ENCODE peak calls at places on chromosomes 16 and 17, in four cellular contexts. One of them, this sample, is unnamed.

GRCh38 chr16:3065069-3065741 is at the start of gene IL32:
- DNase-seq in K562: peak
- DNase-seq in GM12878: no peak
- DNase-seq in HepG2: peak
- DNase-seq in this sample: no peak

GRCh38 chr17:28227278-28228108 is 91.5 kb upstream of the TMEM97 start:
- DNase-seq in HepG2: no peak
- DNase-seq in K562: no peak
- DNase-seq in GM12878: no peak
- DNase-seq in this sample: peak

GRCh38 chr17:40552806-40553693 is 12.2 kb downstream of the CCR7 start:
- DNase-seq in K562: no peak
- DNase-seq in HepG2: no peak
- DNase-seq in GM12878: no peak
- DNase-seq in this sample: peak

GRCh38 chr16:523097-523741 is 4.3 kb upstream of the CAPN15 start:
- DNase-seq in HepG2: no peak
- DNase-seq in K562: no peak
- DNase-seq in GM12878: no peak
- DNase-seq in this sample: no peak

GRCh38 chr17:74176546-74177001 is 26.9 kb upstream of the RPL38 start:
- DNase-seq in HepG2: peak
- DNase-seq in K562: peak
- DNase-seq in GM12878: no peak
- DNase-seq in this sample: peak

GRCh38 chr16:81567987-81568748 is 123.6 kb downstream of the CMIP start:
- DNase-seq in K562: no peak
- DNase-seq in GM12878: no peak
- DNase-seq in HepG2: peak
- DNase-seq in this sample: no peak

GRCh38 chr16:49011807-49012345 is 269.8 kb downstream of the CBLN1 start:
- DNase-seq in HepG2: no peak
- DNase-seq in GM12878: no peak
- DNase-seq in K562: no peak
- DNase-seq in this sample: no peak

GRCh38 chr16:84518804-84519341 is 14.4 kb upstream of the MEAK7 start:
- DNase-seq in HepG2: no peak
- DNase-seq in K562: no peak
- DNase-seq in GM12878: no peak
- DNase-seq in this sample: no peak

GRCh38 chr16:58360041-58360634 is 32.1 kb upstream of the GINS3 start:
- DNase-seq in HepG2: no peak
- DNase-seq in K562: no peak
- DNase-seq in GM12878: no peak
- DNase-seq in this sample: no peak

GRCh38 chr16:49649013-49649785 is 206.7 kb downstream of the ZNF423 start:
- DNase-seq in K562: no peak
- DNase-seq in GM12878: no peak
- DNase-seq in HepG2: peak
- DNase-seq in this sample: no peak

GRCh38 chr17:58531661-58532554 is 17.5 kb upstream of the MTMR4 start:
- DNase-seq in HepG2: no peak
- DNase-seq in K562: peak
- DNase-seq in GM12878: no peak
- DNase-seq in this sample: peak

GRCh38 chr17:29570521-29570920 is 2.0 kb downstream of the TP53I13 start:
- DNase-seq in K562: no peak
- DNase-seq in HepG2: no peak
- DNase-seq in GM12878: no peak
- DNase-seq in this sample: no peak

GRCh38 chr16:46759309-46759708 is 11.2 kb upstream of the MYLK3 start:
- DNase-seq in HepG2: no peak
- DNase-seq in GM12878: no peak
- DNase-seq in K562: no peak
- DNase-seq in this sample: no peak

GRCh38 chr17:15655162-15655561 is 28.9 kb downstream of the TRIM16 start:
- DNase-seq in HepG2: no peak
- DNase-seq in K562: no peak
- DNase-seq in GM12878: no peak
- DNase-seq in this sample: no peak

GRCh38 chr16:20904507-20905079 is 4.0 kb downstream of the LYRM1 start:
- DNase-seq in GM12878: peak
- DNase-seq in HepG2: peak
- DNase-seq in K562: no peak
- DNase-seq in this sample: no peak

GRCh38 chr16:27703545-27703944 is 153.6 kb downstream of the KATNIP start:
- DNase-seq in K562: no peak
- DNase-seq in HepG2: no peak
- DNase-seq in GM12878: no peak
- DNase-seq in this sample: no peak

GRCh38 chr16:47477680-47478079 is 16.5 kb downstream of the PHKB start:
- DNase-seq in HepG2: no peak
- DNase-seq in K562: no peak
- DNase-seq in GM12878: no peak
- DNase-seq in this sample: no peak

GRCh38 chr16:4613636-4614570 is 785 bp downstream of the UBALD1 start:
- DNase-seq in K562: peak
- DNase-seq in HepG2: peak
- DNase-seq in GM12878: no peak
- DNase-seq in this sample: peak
- TF ChIP-seq NR2C2 in K562: no peak
- TF ChIP-seq NR2C2 in HepG2: no peak
- TF ChIP-seq NR2C2 in GM12878: no peak
- TF ChIP-seq NR2C2 in this sample: no peak

DNA sequence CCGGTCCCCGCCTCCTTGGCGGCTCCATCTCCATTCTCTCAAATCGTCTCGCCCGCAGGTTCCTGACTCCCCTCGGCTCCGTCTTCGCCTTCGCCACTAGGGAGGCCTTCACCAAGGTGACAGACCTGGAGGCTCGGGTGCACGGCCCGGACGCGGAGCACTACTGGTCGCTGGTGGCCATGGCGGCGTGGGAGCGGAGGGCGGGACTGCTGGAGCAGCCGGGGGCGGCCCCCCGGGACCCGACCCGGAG is 862 bp downstream of the GLTPD2 start:
- DNase-seq in GM12878: no peak
- DNase-seq in HepG2: no peak
- DNase-seq in K562: no peak
- DNase-seq in this sample: no peak
- TF ChIP-seq SP1 in GM12878: no peak
- TF ChIP-seq SP1 in HepG2: no peak
- TF ChIP-seq SP1 in K562: no peak
- TF ChIP-seq SP1 in this sample: no peak

GRCh38 chr17:2703181-2703580 is 8.4 kb downstream of the CLUH start:
- DNase-seq in K562: no peak
- DNase-seq in GM12878: no peak
- DNase-seq in HepG2: no peak
- DNase-seq in this sample: peak
- TF ChIP-seq NR2C2 in K562: no peak
- TF ChIP-seq NR2C2 in GM12878: no peak
- TF ChIP-seq NR2C2 in HepG2: no peak
- TF ChIP-seq NR2C2 in this sample: no peak

GRCh38 chr17:35913611-35914010 is 17.0 kb downstream of the RDM1 start:
- DNase-seq in HepG2: no peak
- DNase-seq in K562: no peak
- DNase-seq in GM12878: no peak
- DNase-seq in this sample: no peak

GRCh38 chr17:35912942-35913341 is 17.6 kb downstream of the RDM1 start:
- DNase-seq in K562: no peak
- DNase-seq in GM12878: no peak
- DNase-seq in HepG2: no peak
- DNase-seq in this sample: no peak

GRCh38 chr17:35915153-35915969 is 15.2 kb downstream of the RDM1 start:
- DNase-seq in HepG2: no peak
- DNase-seq in K562: no peak
- DNase-seq in GM12878: no peak
- DNase-seq in this sample: no peak

GRCh38 chr17:35912339-35912912 is 18.1 kb downstream of the RDM1 start:
- DNase-seq in K562: peak
- DNase-seq in HepG2: no peak
- DNase-seq in GM12878: no peak
- DNase-seq in this sample: no peak

DNA sequence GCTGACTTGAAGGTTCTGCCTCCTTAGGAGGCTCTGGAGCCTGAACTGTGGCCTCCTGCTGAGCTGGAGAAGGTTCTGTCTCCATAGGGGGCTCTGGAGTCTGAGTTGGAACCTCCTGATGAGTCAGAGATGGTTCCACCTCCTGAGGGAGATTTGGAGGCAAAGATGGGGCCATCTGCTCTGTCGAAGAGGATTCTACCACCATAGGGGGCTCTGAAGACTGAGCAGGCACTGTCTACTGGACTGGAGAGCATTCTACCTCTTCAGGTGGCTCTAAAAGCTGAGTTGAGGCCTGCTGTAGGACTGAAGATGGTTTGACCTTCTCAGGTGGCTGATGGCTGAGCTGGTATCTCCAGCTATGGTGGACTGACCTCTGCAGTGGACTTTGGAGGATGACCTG is 16.2 kb downstream of the RDM1 start:
- DNase-seq in K562: no peak
- DNase-seq in HepG2: no peak
- DNase-seq in GM12878: no peak
- DNase-seq in this sample: no peak
- TF ChIP-seq SP1 in K562: no peak
- TF ChIP-seq SP1 in HepG2: no peak
- TF ChIP-seq SP1 in GM12878: no peak
- TF ChIP-seq SP1 in this sample: no peak

DNA sequence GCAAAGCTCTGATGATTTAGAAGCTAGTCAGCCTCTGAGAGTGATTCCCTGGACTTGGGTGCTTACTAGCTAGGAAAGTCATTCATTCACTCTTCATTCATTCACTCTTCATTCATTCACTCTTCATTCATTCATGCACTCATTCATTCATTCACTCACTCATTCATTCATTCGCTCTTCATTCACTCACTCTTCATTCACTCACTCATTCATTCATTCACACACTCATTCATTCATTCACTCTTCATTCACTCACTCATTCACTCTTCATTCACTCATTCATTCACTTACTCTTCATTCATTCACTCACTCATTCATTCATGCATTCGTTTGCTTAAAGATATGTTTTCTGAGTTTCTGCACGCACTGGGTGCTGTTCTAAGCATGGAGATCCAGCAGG is 292.7 kb upstream of the TNRC6C start:
- DNase-seq in HepG2: no peak
- DNase-seq in GM12878: no peak
- DNase-seq in K562: no peak
- DNase-seq in this sample: no peak
- TF ChIP-seq NR2C2 in HepG2: no peak
- TF ChIP-seq NR2C2 in GM12878: no peak
- TF ChIP-seq NR2C2 in K562: no peak
- TF ChIP-seq NR2C2 in this sample: no peak

GRCh38 chr16:24141466-24141865 is 114.7 kb upstream of the CACNG3 start:
- DNase-seq in K562: no peak
- DNase-seq in GM12878: no peak
- DNase-seq in HepG2: no peak
- DNase-seq in this sample: no peak

GRCh38 chr16:24141917-24142316 is 114.2 kb upstream of the CACNG3 start:
- DNase-seq in HepG2: no peak
- DNase-seq in GM12878: no peak
- DNase-seq in K562: no peak
- DNase-seq in this sample: no peak

GRCh38 chr16:24138024-24138423 is 118.1 kb upstream of the CACNG3 start:
- DNase-seq in K562: no peak
- DNase-seq in HepG2: no peak
- DNase-seq in GM12878: no peak
- DNase-seq in this sample: peak

GRCh38 chr16:24135624-24136296 is 120.4 kb upstream of the CACNG3 start:
- DNase-seq in K562: peak
- DNase-seq in HepG2: no peak
- DNase-seq in GM12878: no peak
- DNase-seq in this sample: no peak

GRCh38 chr16:24139282-24139681 is 116.9 kb upstream of the CACNG3 start:
- DNase-seq in HepG2: no peak
- DNase-seq in GM12878: no peak
- DNase-seq in K562: peak
- DNase-seq in this sample: no peak
- TF ChIP-seq SP1 in HepG2: no peak
- TF ChIP-seq SP1 in GM12878: no peak
- TF ChIP-seq SP1 in K562: no peak
- TF ChIP-seq SP1 in this sample: no peak